ENCODE peak calls at places on chromosomes 1 and 21, in eight cellular contexts. I, C, K, Q, M, U, G and D are unnamed samples.

GRCh38 chr1:150579110-150579954 is at the start of gene MCL1:
- DNase-seq in U (peak), M (peak), C (peak), I (peak), K (no peak), G (peak), Q (peak), D (peak)

GRCh38 chr1:171909711-171910110 is 68.4 kb downstream of the DNM3 start:
- DNase-seq in K (no peak), U (no peak), M (no peak), Q (no peak), I (no peak), G (no peak), C (no peak), D (no peak)

GRCh38 chr1:8910914-8911313 is 32.4 kb upstream of the ENO1 start:
- DNase-seq in I (no peak), U (no peak), Q (peak), M (peak), C (no peak), K (no peak), G (no peak), D (no peak)

GRCh38 chr1:210691039-210691438 is 362.3 kb downstream of the HHAT start:
- DNase-seq in K (no peak), I (no peak), C (no peak), G (no peak), Q (no peak), M (no peak), U (no peak), D (no peak)

GRCh38 chr1:151539321-151540020 is 638 bp upstream of the TUFT1 start:
- DNase-seq in M (peak), I (peak), C (peak), U (peak), K (no peak), G (peak), Q (peak), D (peak)

GRCh38 chr1:59061876-59062275 is 235.0 kb upstream of the FGGY start:
- DNase-seq in I (peak), G (peak), C (peak), K (no peak), U (peak), M (no peak), Q (peak), D (peak)

GRCh38 chr1:203858055-203858454 is 3.3 kb upstream of the SNRPE start:
- DNase-seq in K (no peak), U (no peak), C (no peak), I (no peak), G (no peak), Q (peak), M (no peak), D (no peak)

GRCh38 chr1:160868141-160868540 is 5.5 kb upstream of the CD244 start:
- DNase-seq in I (peak), G (no peak), Q (no peak), M (no peak), C (no peak), U (no peak), K (no peak), D (no peak)

GRCh38 chr1:226104671-226105121 is 42.2 kb downstream of the H3-3A start:
- DNase-seq in I (no peak), K (no peak), U (no peak), G (no peak), C (no peak), M (no peak), Q (peak), D (no peak)

GRCh38 chr1:168636642-168637111 is 60.3 kb downstream of the XCL1 start:
- DNase-seq in C (no peak), Q (no peak), G (no peak), I (no peak), K (no peak), U (peak), M (no peak), D (peak)

GRCh38 chr1:178434360-178434759 is 62.4 kb downstream of the CLEC20A start:
- DNase-seq in Q (peak), G (no peak), I (no peak), U (no peak), M (no peak), C (no peak), K (no peak), D (no peak)

GRCh38 chr1:24074817-24075725 is 36.9 kb downstream of the MYOM3 start:
- DNase-seq in U (no peak), K (no peak), I (no peak), Q (no peak), C (no peak), M (no peak), G (no peak), D (no peak)

GRCh38 chr1:221429262-221429661 is 312.6 kb downstream of the DUSP10 start:
- DNase-seq in K (no peak), M (no peak), I (peak), C (no peak), G (no peak), U (no peak), Q (peak), D (no peak)

GRCh38 chr1:100164226-100164625 is 13.8 kb downstream of the LRRC39 start:
- DNase-seq in U (no peak), G (no peak), M (no peak), I (no peak), Q (peak), K (no peak), C (no peak), D (no peak)

GRCh38 chr1:172742599-172743500 is 83.9 kb downstream of the FASLG start:
- DNase-seq in U (no peak), K (no peak), I (peak), Q (peak), C (no peak), G (no peak), M (peak), D (no peak)

GRCh38 chr1:89070509-89070908 is 5.5 kb upstream of the GBP1 start:
- DNase-seq in I (no peak), K (no peak), G (no peak), U (no peak), M (no peak), C (no peak), Q (no peak), D (no peak)

GRCh38 chr1:77416692-77417450 is 135.1 kb downstream of the AK5 start:
- DNase-seq in U (no peak), K (no peak), G (no peak), I (peak), Q (peak), M (peak), C (no peak), D (no peak)

GRCh38 chr1:7352364-7352763 is 418.7 kb upstream of the VAMP3 start:
- DNase-seq in Q (no peak), I (no peak), M (no peak), C (no peak), U (no peak), K (no peak), G (no peak), D (no peak)

GRCh38 chr1:69139007-69139406 is 428.7 kb upstream of the LRRC7 start:
- DNase-seq in Q (no peak), U (no peak), M (no peak), G (no peak), I (no peak), K (no peak), C (no peak), D (no peak)

GRCh38 chr1:202623075-202623474 is 87.2 kb downstream of the SYT2 start:
- DNase-seq in I (peak), C (peak), Q (peak), U (no peak), M (no peak), G (no peak), K (no peak), D (peak)

GRCh38 chr21:15616864-15617574 is 112.8 kb upstream of the USP25 start:
- DNase-seq in C (no peak), G (no peak), Q (peak), I (no peak), K (no peak), M (no peak), U (no peak), D (no peak)

GRCh38 chr21:42147386-42148020 is 71.4 kb upstream of the ABCG1 start:
- DNase-seq in M (no peak), K (no peak), Q (no peak), G (no peak), C (no peak), I (no peak), U (no peak), D (peak)

GRCh38 chr1:179087665-179088064 is 5.8 kb downstream of the TOR3A start:
- DNase-seq in G (peak), M (no peak), K (no peak), C (no peak), U (peak), I (no peak), Q (no peak), D (no peak)

GRCh38 chr1:64553285-64553684 is 83.4 kb downstream of the CACHD1 start:
- DNase-seq in U (no peak), G (no peak), Q (no peak), K (no peak), M (peak), C (no peak), I (peak), D (no peak)

GRCh38 chr1:196896355-196896754 is 8.5 kb downstream of the CFHR4 start:
- DNase-seq in C (no peak), K (no peak), M (peak), I (no peak), G (no peak), U (no peak), Q (no peak), D (no peak)

GRCh38 chr1:200453544-200453905 is 43.7 kb upstream of the ZNF281 start:
- DNase-seq in Q (no peak), G (no peak), I (peak), K (no peak), U (no peak), M (no peak), C (no peak), D (no peak)

GRCh38 chr1:22048351-22049192 is 3.9 kb upstream of the CDC42 start:
- DNase-seq in U (no peak), K (no peak), Q (peak), G (no peak), M (peak), I (peak), C (no peak), D (no peak)

GRCh38 chr1:198529414-198529813 is 11.1 kb downstream of the ATP6V1G3 start:
- DNase-seq in K (no peak), M (no peak), G (no peak), I (no peak), U (no peak), C (no peak), Q (peak), D (no peak)

GRCh38 chr1:77016371-77016770 is 149.1 kb downstream of the ST6GALNAC5 start:
- DNase-seq in U (no peak), Q (no peak), K (no peak), M (no peak), G (no peak), I (no peak), C (no peak), D (no peak)

GRCh38 chr1:199272107-199272506 is 633.3 kb downstream of the PTPRC start:
- DNase-seq in G (no peak), M (no peak), I (no peak), Q (peak), U (no peak), K (no peak), C (no peak), D (no peak)

GRCh38 chr1:111467805-111468716 is 5.7 kb upstream of the C1orf162 start:
- DNase-seq in K (no peak), G (no peak), I (no peak), C (no peak), Q (no peak), M (no peak), U (no peak), D (no peak)

GRCh38 chr1:39758556-39759435 is 12.4 kb downstream of the OXCT2 start:
- DNase-seq in I (no peak), G (no peak), Q (no peak), C (no peak), U (no peak), K (no peak), M (no peak), D (no peak)

GRCh38 chr1:186540521-186540920 is 79.6 kb upstream of the PDC start:
- DNase-seq in M (no peak), K (no peak), Q (no peak), U (no peak), C (no peak), I (no peak), G (no peak), D (no peak)

GRCh38 chr21:35414511-35415139 is 365.5 kb upstream of the RUNX1 start:
- DNase-seq in K (no peak), C (no peak), G (no peak), U (no peak), I (no peak), Q (peak), M (no peak), D (no peak)

GRCh38 chr1:109293026-109293425 is 10.1 kb upstream of the PSRC1 start:
- DNase-seq in G (no peak), C (no peak), Q (no peak), M (no peak), I (no peak), U (no peak), K (no peak), D (no peak)

GRCh38 chr1:245160976-245161375 is 6.2 kb downstream of the KIF26B start:
- DNase-seq in U (no peak), G (no peak), C (no peak), K (no peak), M (no peak), Q (no peak), I (no peak), D (no peak)

GRCh38 chr1:7261490-7261889 is 476.2 kb downstream of the CAMTA1 start:
- DNase-seq in G (no peak), C (no peak), K (peak), M (no peak), U (no peak), Q (no peak), I (no peak), D (no peak)

GRCh38 chr1:221724931-221725605 is 16.8 kb downstream of the DUSP10 start:
- DNase-seq in K (no peak), C (no peak), I (peak), M (no peak), U (no peak), G (peak), Q (peak), D (no peak)

GRCh38 chr1:160471253-160471652 is 51.8 kb downstream of the SLAMF6 start:
- DNase-seq in M (no peak), U (no peak), I (no peak), C (no peak), K (no peak), Q (no peak), G (no peak), D (no peak)

GRCh38 chr1:12064073-12064969 is 1.2 kb downstream of the TNFRSF8 start:
- DNase-seq in C (no peak), U (no peak), K (no peak), Q (no peak), G (no peak), M (no peak), I (no peak), D (no peak)
- TF ChIP-seq POLR2A in C (no peak), U (no peak), K (no peak), Q (no peak), G (no peak), M (no peak), I (no peak), D (no peak)

GRCh38 chr1:182889997-182890396 is 50.9 kb downstream of the DHX9 start:
- DNase-seq in G (no peak), C (no peak), K (no peak), U (no peak), I (peak), M (no peak), Q (no peak), D (no peak)

GRCh38 chr1:182890927-182891610 is 51.9 kb downstream of the DHX9 start:
- DNase-seq in K (no peak), Q (no peak), G (no peak), C (no peak), U (peak), M (no peak), I (no peak), D (no peak)

GRCh38 chr1:182885591-182885990 is 46.4 kb downstream of the DHX9 start:
- DNase-seq in I (no peak), C (no peak), M (no peak), Q (no peak), G (no peak), K (no peak), U (no peak), D (no peak)

GRCh38 chr1:182886985-182887384 is 47.8 kb downstream of the DHX9 start:
- DNase-seq in I (no peak), U (no peak), M (no peak), Q (no peak), G (no peak), C (no peak), K (no peak), D (no peak)

GRCh38 chr1:182888736-182889531 is 49.8 kb downstream of the DHX9 start:
- DNase-seq in U (no peak), K (no peak), I (peak), G (no peak), Q (peak), M (no peak), C (no peak), D (no peak)
- TF ChIP-seq POLR2A in U (no peak), K (no peak), I (no peak), G (no peak), Q (no peak), M (no peak), C (no peak), D (no peak)

GRCh38 chr1:207605444-207606361 is 39.2 kb upstream of the CR1L start:
- DNase-seq in G (no peak), K (no peak), Q (no peak), M (peak), I (no peak), U (no peak), C (no peak), D (no peak)
- TF ChIP-seq POLR2A in G (no peak), K (no peak), Q (no peak), M (no peak), I (no peak), U (no peak), C (no peak), D (no peak)

DNA sequence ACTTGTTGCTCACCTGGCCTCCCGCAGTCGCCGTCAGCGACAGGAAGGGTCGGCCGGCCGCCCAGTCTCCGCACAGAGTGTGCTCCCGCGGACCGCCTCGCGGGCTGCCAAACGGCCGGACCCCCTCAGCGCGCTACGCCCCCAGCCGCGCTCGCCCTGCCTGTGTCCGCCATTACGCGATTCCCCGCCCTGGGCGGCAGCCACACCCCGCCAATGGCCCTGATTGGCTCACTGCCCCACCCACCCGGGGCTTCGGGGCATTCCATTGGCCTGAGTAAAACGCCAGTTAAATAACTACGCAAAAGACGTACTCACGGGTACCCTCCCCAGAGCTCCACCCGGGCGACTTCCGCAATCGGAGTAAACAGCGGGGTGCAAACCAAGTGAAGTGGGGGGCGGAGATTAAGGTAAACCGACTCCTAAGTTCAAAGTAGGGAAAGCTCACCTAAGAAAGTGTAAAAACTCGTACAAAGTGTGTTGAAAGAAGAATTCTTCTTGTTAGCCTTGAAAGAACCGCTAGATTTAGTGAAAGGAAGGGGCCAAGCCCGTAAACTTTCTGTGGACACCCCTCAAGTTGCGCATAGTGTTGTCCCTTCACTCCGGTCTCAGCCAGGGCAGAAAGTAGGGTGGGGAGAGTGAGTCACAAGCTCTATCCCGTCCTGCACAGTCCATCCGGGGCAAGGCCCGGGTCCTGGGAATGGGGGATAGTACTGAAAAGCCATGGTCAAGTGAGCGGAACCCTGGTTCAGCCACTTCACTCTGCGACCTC is at the start of gene WASF2:
- DNase-seq in C (peak), Q (peak), K (no peak), I (peak), U (peak), G (peak), M (peak), D (peak)
- TF ChIP-seq POLR2A in C (peak), Q (peak), K (peak), I (peak), U (peak), G (peak), M (peak), D (peak)